ENCODE peak calls at places on chromosomes 2 and 18, in five cellular contexts. Y is fibroblast of lung; M is NCI-H1694 treated with DMSO at 0.1 percent for 48 hours; G is CD8-positive, alpha-beta memory T cell; E is dermis blood vessel endothelial cell. T is an unnamed sample.

GRCh38 chr18:22108674-22109073 is 60.7 kb upstream of the GATA6 start:
- DNase-seq in Y (no peak), G (no peak), M (no peak), E (peak), T (no peak)

GRCh38 chr2:44730583-44730982 is 210.9 kb upstream of the SIX3 start:
- DNase-seq in Y (no peak), M (no peak), G (no peak), E (no peak), T (no peak)

GRCh38 chr2:74225698-74226459 is 27.5 kb downstream of the MTHFD2 start:
- DNase-seq in G (no peak), E (no peak), Y (no peak), M (no peak), T (no peak)

GRCh38 chr2:206158563-206159345 is 490 bp downstream of the NDUFS1 start:
- DNase-seq in M (no peak), E (peak), Y (peak), G (no peak), T (no peak)

GRCh38 chr2:108918941-108919341 is 70.1 kb downstream of the EDAR start:
- DNase-seq in E (no peak), G (no peak), M (no peak), Y (no peak), T (no peak)

GRCh38 chr2:26172866-26173595 is at the start of gene GAREM2:
- DNase-seq in G (no peak), Y (no peak), M (no peak), E (no peak), T (no peak)

GRCh38 chr18:64288446-64288845 is 139.6 kb upstream of the LINC00305 start:
- DNase-seq in G (no peak), E (no peak), Y (no peak), M (no peak), T (no peak)

GRCh38 chr2:1855150-1855549 is 110.8 kb upstream of the PXDN start:
- DNase-seq in E (no peak), G (no peak), M (peak), Y (no peak), T (no peak)

GRCh38 chr2:110852541-110853263 is 120.3 kb downstream of the ACOXL start:
- DNase-seq in E (no peak), M (no peak), Y (no peak), G (peak), T (no peak)

GRCh38 chr2:215729985-215730620 is 283.2 kb downstream of the MREG start:
- DNase-seq in G (no peak), Y (no peak), M (no peak), E (no peak), T (no peak)

GRCh38 chr2:231604101-231604684 is 11.5 kb downstream of the TEX44 start:
- DNase-seq in G (no peak), M (no peak), Y (no peak), E (no peak), T (peak)

GRCh38 chr2:142306126-142306525 is 175.3 kb upstream of the LRP1B start:
- DNase-seq in E (no peak), G (no peak), Y (no peak), M (no peak), T (no peak)

GRCh38 chr18:3747176-3747973 is 297.4 kb downstream of the TGIF1 start:
- DNase-seq in G (no peak), E (peak), M (no peak), Y (peak), T (no peak)

GRCh38 chr2:59301466-59302402 is 1060.6 kb upstream of the FANCL start:
- DNase-seq in Y (peak), M (peak), G (no peak), E (peak), T (no peak)

GRCh38 chr2:190182071-190182524 is 119.6 kb upstream of the MSTN start:
- DNase-seq in Y (no peak), G (no peak), M (no peak), E (no peak), T (no peak)

GRCh38 chr2:33706410-33706809 is 107.3 kb upstream of the FAM98A start:
- DNase-seq in E (peak), M (no peak), G (no peak), Y (no peak), T (no peak)

GRCh38 chr2:140650825-140651224 is 1480.0 kb downstream of the LRP1B start:
- DNase-seq in E (no peak), G (no peak), M (no peak), Y (peak), T (no peak)

GRCh38 chr2:191501390-191502168 is 176.4 kb upstream of the NABP1 start:
- DNase-seq in E (peak), G (no peak), M (no peak), Y (peak), T (no peak)

GRCh38 chr2:15894459-15895144 is 45.7 kb upstream of the MYCN start:
- DNase-seq in Y (no peak), G (no peak), M (no peak), E (no peak), T (no peak)

GRCh38 chr2:204207851-204208250 is 271.3 kb downstream of the ICOS start:
- DNase-seq in E (no peak), G (no peak), M (no peak), Y (no peak), T (no peak)

GRCh38 chr2:72694715-72695496 is 130.9 kb downstream of the EXOC6B start:
- DNase-seq in M (peak), Y (peak), G (no peak), E (peak), T (no peak)

GRCh38 chr2:19747310-19748072 is 154.3 kb downstream of the TTC32 start:
- DNase-seq in E (no peak), G (no peak), Y (no peak), M (no peak), T (no peak)

GRCh38 chr2:138514173-138514572 is 12.6 kb downstream of the SPOPL start:
- DNase-seq in M (no peak), G (no peak), E (no peak), Y (no peak), T (no peak)

GRCh38 chr2:109125595-109126500 is 3.2 kb upstream of the SH3RF3 start:
- DNase-seq in M (no peak), E (peak), Y (peak), G (no peak), T (no peak)

GRCh38 chr2:218046234-218046633 is 22.8 kb upstream of the RUFY4 start:
- DNase-seq in G (no peak), E (no peak), Y (peak), M (no peak), T (no peak)

GRCh38 chr2:203685789-203686433 is 20.5 kb upstream of the CD28 start:
- DNase-seq in Y (no peak), G (no peak), M (no peak), E (peak), T (no peak)

GRCh38 chr2:235543126-235543750 is 49.4 kb downstream of the AGAP1 start:
- DNase-seq in E (no peak), M (no peak), G (no peak), Y (no peak), T (no peak)

GRCh38 chr2:20113004-20113796 is 61.8 kb upstream of the LAPTM4A start:
- DNase-seq in E (no peak), G (no peak), Y (no peak), M (no peak), T (no peak)

GRCh38 chr2:174702541-174702940 is 61.7 kb downstream of the CHRNA1 start:
- DNase-seq in G (no peak), M (no peak), Y (no peak), E (no peak), T (no peak)

GRCh38 chr2:110866036-110866435 is 133.7 kb downstream of the ACOXL start:
- DNase-seq in G (no peak), E (no peak), M (no peak), Y (no peak), T (no peak)

GRCh38 chr2:231184319-231184718 is 14.1 kb upstream of the ARMC9 start:
- DNase-seq in Y (no peak), E (no peak), G (no peak), M (no peak), T (no peak)

GRCh38 chr2:189002079-189002478 is 27.9 kb downstream of the COL3A1 start:
- DNase-seq in M (no peak), Y (peak), E (peak), G (no peak), T (no peak)

GRCh38 chr2:96265840-96266569 is at the start of the genes CIAO1 and TMEM127:
- DNase-seq in G (peak), Y (peak), E (peak), M (peak), T (peak)

GRCh38 chr2:120737802-120738516 is 2.3 kb downstream of the GLI2 start:
- DNase-seq in E (no peak), M (no peak), Y (no peak), G (no peak), T (no peak)

GRCh38 chr18:35479911-35480586 is 17.7 kb downstream of the INO80C start:
- DNase-seq in G (no peak), Y (no peak), E (no peak), M (no peak), T (no peak)